ENCODE peak calls at places on chromosomes 1 and 21, in nine cellular contexts. One of them, this sample, is unnamed.

GRCh38 chr1:67018574-67018973 is 35.4 kb downstream of the SLC35D1 start:
- DNase-seq in upper lobe of right lung: no peak
- DNase-seq in body of pancreas: no peak
- DNase-seq in CD4-positive, CD25-positive, alpha-beta regulatory T cell: no peak
- DNase-seq in osteoblast: no peak
- DNase-seq in RCC 7860: no peak
- DNase-seq in HS-5: no peak
- DNase-seq in ureter: no peak
- DNase-seq in NCI-H1105: no peak
- DNase-seq in this sample: no peak

GRCh38 chr1:194535369-194535768 is 1349.0 kb upstream of the B3GALT2 start:
- DNase-seq in osteoblast: no peak
- DNase-seq in HS-5: no peak
- DNase-seq in CD4-positive, CD25-positive, alpha-beta regulatory T cell: no peak
- DNase-seq in body of pancreas: no peak
- DNase-seq in upper lobe of right lung: no peak
- DNase-seq in ureter: no peak
- DNase-seq in RCC 7860: no peak
- DNase-seq in NCI-H1105: no peak
- DNase-seq in this sample: no peak

GRCh38 chr1:201250326-201251011 is 32.8 kb upstream of the PKP1 start:
- DNase-seq in body of pancreas: no peak
- DNase-seq in HS-5: no peak
- DNase-seq in RCC 7860: no peak
- DNase-seq in ureter: no peak
- DNase-seq in osteoblast: no peak
- DNase-seq in NCI-H1105: peak
- DNase-seq in upper lobe of right lung: no peak
- DNase-seq in CD4-positive, CD25-positive, alpha-beta regulatory T cell: no peak
- DNase-seq in this sample: no peak

GRCh38 chr21:43320526-43320925 is 106.4 kb downstream of the SIK1 start:
- DNase-seq in HS-5: no peak
- DNase-seq in upper lobe of right lung: no peak
- DNase-seq in body of pancreas: no peak
- DNase-seq in ureter: no peak
- DNase-seq in NCI-H1105: no peak
- DNase-seq in osteoblast: no peak
- DNase-seq in CD4-positive, CD25-positive, alpha-beta regulatory T cell: no peak
- DNase-seq in RCC 7860: no peak
- DNase-seq in this sample: no peak

GRCh38 chr1:192133350-192133950 is 24.8 kb upstream of the RGS18 start:
- DNase-seq in osteoblast: no peak
- DNase-seq in ureter: no peak
- DNase-seq in body of pancreas: no peak
- DNase-seq in CD4-positive, CD25-positive, alpha-beta regulatory T cell: no peak
- DNase-seq in RCC 7860: peak
- DNase-seq in NCI-H1105: no peak
- DNase-seq in upper lobe of right lung: no peak
- DNase-seq in HS-5: peak
- DNase-seq in this sample: no peak

GRCh38 chr1:56135864-56136147 is 443.6 kb downstream of the PLPP3 start:
- DNase-seq in RCC 7860: no peak
- DNase-seq in HS-5: no peak
- DNase-seq in CD4-positive, CD25-positive, alpha-beta regulatory T cell: no peak
- DNase-seq in ureter: no peak
- DNase-seq in upper lobe of right lung: no peak
- DNase-seq in osteoblast: no peak
- DNase-seq in NCI-H1105: no peak
- DNase-seq in body of pancreas: no peak
- DNase-seq in this sample: no peak

GRCh38 chr1:26862781-26863676 is at the start of gene SFN:
- DNase-seq in NCI-H1105: peak
- DNase-seq in ureter: peak
- DNase-seq in HS-5: no peak
- DNase-seq in body of pancreas: peak
- DNase-seq in osteoblast: no peak
- DNase-seq in CD4-positive, CD25-positive, alpha-beta regulatory T cell: peak
- DNase-seq in upper lobe of right lung: peak
- DNase-seq in RCC 7860: peak
- DNase-seq in this sample: peak

GRCh38 chr1:46030876-46031660 is 101.4 kb downstream of the PIK3R3 start:
- DNase-seq in upper lobe of right lung: no peak
- DNase-seq in ureter: no peak
- DNase-seq in NCI-H1105: no peak
- DNase-seq in body of pancreas: no peak
- DNase-seq in CD4-positive, CD25-positive, alpha-beta regulatory T cell: no peak
- DNase-seq in RCC 7860: no peak
- DNase-seq in HS-5: no peak
- DNase-seq in osteoblast: peak
- DNase-seq in this sample: no peak

GRCh38 chr21:33412832-33413519 is 9.8 kb downstream of the IFNGR2 start:
- DNase-seq in upper lobe of right lung: no peak
- DNase-seq in body of pancreas: no peak
- DNase-seq in ureter: no peak
- DNase-seq in HS-5: no peak
- DNase-seq in RCC 7860: peak
- DNase-seq in osteoblast: peak
- DNase-seq in CD4-positive, CD25-positive, alpha-beta regulatory T cell: no peak
- DNase-seq in NCI-H1105: no peak
- DNase-seq in this sample: no peak

GRCh38 chr1:87174726-87175237 is 153.9 kb upstream of the LMO4 start:
- DNase-seq in body of pancreas: no peak
- DNase-seq in ureter: no peak
- DNase-seq in CD4-positive, CD25-positive, alpha-beta regulatory T cell: no peak
- DNase-seq in RCC 7860: no peak
- DNase-seq in NCI-H1105: no peak
- DNase-seq in osteoblast: no peak
- DNase-seq in HS-5: no peak
- DNase-seq in upper lobe of right lung: no peak
- DNase-seq in this sample: no peak

GRCh38 chr1:160993544-160993943 is 27.4 kb downstream of the F11R start:
- DNase-seq in osteoblast: no peak
- DNase-seq in ureter: no peak
- DNase-seq in CD4-positive, CD25-positive, alpha-beta regulatory T cell: no peak
- DNase-seq in NCI-H1105: peak
- DNase-seq in HS-5: peak
- DNase-seq in RCC 7860: peak
- DNase-seq in upper lobe of right lung: no peak
- DNase-seq in body of pancreas: no peak
- DNase-seq in this sample: no peak

GRCh38 chr1:115077984-115078330 is 11.3 kb downstream of the TSPAN2 start:
- DNase-seq in upper lobe of right lung: no peak
- DNase-seq in CD4-positive, CD25-positive, alpha-beta regulatory T cell: no peak
- DNase-seq in HS-5: no peak
- DNase-seq in osteoblast: no peak
- DNase-seq in NCI-H1105: no peak
- DNase-seq in body of pancreas: no peak
- DNase-seq in ureter: no peak
- DNase-seq in RCC 7860: no peak
- DNase-seq in this sample: no peak

GRCh38 chr1:232016636-232017035 is 390.0 kb downstream of the DISC1 start:
- DNase-seq in upper lobe of right lung: no peak
- DNase-seq in NCI-H1105: no peak
- DNase-seq in body of pancreas: no peak
- DNase-seq in ureter: no peak
- DNase-seq in CD4-positive, CD25-positive, alpha-beta regulatory T cell: no peak
- DNase-seq in HS-5: no peak
- DNase-seq in RCC 7860: no peak
- DNase-seq in osteoblast: no peak
- DNase-seq in this sample: no peak

GRCh38 chr1:102799496-102799895 is 308.8 kb downstream of the COL11A1 start:
- DNase-seq in ureter: no peak
- DNase-seq in CD4-positive, CD25-positive, alpha-beta regulatory T cell: no peak
- DNase-seq in body of pancreas: no peak
- DNase-seq in osteoblast: no peak
- DNase-seq in HS-5: no peak
- DNase-seq in NCI-H1105: no peak
- DNase-seq in RCC 7860: no peak
- DNase-seq in upper lobe of right lung: no peak
- DNase-seq in this sample: no peak

GRCh38 chr1:203636306-203636705 is 9.7 kb downstream of the ATP2B4 start:
- DNase-seq in RCC 7860: no peak
- DNase-seq in upper lobe of right lung: no peak
- DNase-seq in osteoblast: peak
- DNase-seq in HS-5: no peak
- DNase-seq in CD4-positive, CD25-positive, alpha-beta regulatory T cell: no peak
- DNase-seq in ureter: no peak
- DNase-seq in body of pancreas: no peak
- DNase-seq in NCI-H1105: no peak
- DNase-seq in this sample: no peak

GRCh38 chr1:223680188-223680587 is 14.7 kb upstream of the CAPN8 start:
- DNase-seq in upper lobe of right lung: no peak
- DNase-seq in CD4-positive, CD25-positive, alpha-beta regulatory T cell: no peak
- DNase-seq in osteoblast: peak
- DNase-seq in HS-5: no peak
- DNase-seq in NCI-H1105: no peak
- DNase-seq in ureter: no peak
- DNase-seq in RCC 7860: no peak
- DNase-seq in body of pancreas: no peak
- DNase-seq in this sample: no peak

GRCh38 chr1:167821969-167822685 is 91.8 kb downstream of the ADCY10 start:
- DNase-seq in CD4-positive, CD25-positive, alpha-beta regulatory T cell: no peak
- DNase-seq in osteoblast: no peak
- DNase-seq in ureter: no peak
- DNase-seq in NCI-H1105: no peak
- DNase-seq in HS-5: no peak
- DNase-seq in RCC 7860: no peak
- DNase-seq in upper lobe of right lung: no peak
- DNase-seq in body of pancreas: no peak
- DNase-seq in this sample: no peak

GRCh38 chr1:12745992-12746323 is at the start of gene CFAP107:
- DNase-seq in RCC 7860: no peak
- DNase-seq in body of pancreas: no peak
- DNase-seq in CD4-positive, CD25-positive, alpha-beta regulatory T cell: no peak
- DNase-seq in NCI-H1105: no peak
- DNase-seq in upper lobe of right lung: no peak
- DNase-seq in ureter: no peak
- DNase-seq in osteoblast: no peak
- DNase-seq in HS-5: no peak
- DNase-seq in this sample: no peak

GRCh38 chr1:149914545-149914944 is 3.1 kb downstream of the SV2A start:
- DNase-seq in body of pancreas: no peak
- DNase-seq in osteoblast: no peak
- DNase-seq in upper lobe of right lung: no peak
- DNase-seq in HS-5: no peak
- DNase-seq in NCI-H1105: no peak
- DNase-seq in RCC 7860: no peak
- DNase-seq in ureter: no peak
- DNase-seq in CD4-positive, CD25-positive, alpha-beta regulatory T cell: no peak
- DNase-seq in this sample: no peak

GRCh38 chr21:38800924-38801744 is 4.6 kb upstream of the ETS2 start:
- DNase-seq in osteoblast: no peak
- DNase-seq in body of pancreas: no peak
- DNase-seq in ureter: no peak
- DNase-seq in upper lobe of right lung: no peak
- DNase-seq in NCI-H1105: no peak
- DNase-seq in CD4-positive, CD25-positive, alpha-beta regulatory T cell: no peak
- DNase-seq in RCC 7860: peak
- DNase-seq in HS-5: no peak
- DNase-seq in this sample: no peak

GRCh38 chr1:42173155-42173933 is 8.8 kb upstream of the GUCA2A start:
- DNase-seq in ureter: peak
- DNase-seq in CD4-positive, CD25-positive, alpha-beta regulatory T cell: peak
- DNase-seq in upper lobe of right lung: peak
- DNase-seq in HS-5: no peak
- DNase-seq in body of pancreas: peak
- DNase-seq in RCC 7860: peak
- DNase-seq in osteoblast: peak
- DNase-seq in NCI-H1105: peak
- DNase-seq in this sample: no peak

GRCh38 chr1:1470626-1471388 is 758 bp upstream of the ATAD3B start:
- DNase-seq in CD4-positive, CD25-positive, alpha-beta regulatory T cell: no peak
- DNase-seq in body of pancreas: peak
- DNase-seq in upper lobe of right lung: no peak
- DNase-seq in RCC 7860: no peak
- DNase-seq in NCI-H1105: no peak
- DNase-seq in HS-5: no peak
- DNase-seq in ureter: no peak
- DNase-seq in osteoblast: peak
- DNase-seq in this sample: no peak

GRCh38 chr1:10459185-10459584 is 9.4 kb downstream of the CORT start:
- DNase-seq in body of pancreas: no peak
- DNase-seq in HS-5: peak
- DNase-seq in RCC 7860: peak
- DNase-seq in osteoblast: peak
- DNase-seq in CD4-positive, CD25-positive, alpha-beta regulatory T cell: no peak
- DNase-seq in upper lobe of right lung: no peak
- DNase-seq in NCI-H1105: no peak
- DNase-seq in ureter: no peak
- DNase-seq in this sample: no peak

GRCh38 chr1:18907021-18907913 is 4.9 kb upstream of the ALDH4A1 start:
- DNase-seq in HS-5: peak
- DNase-seq in upper lobe of right lung: peak
- DNase-seq in NCI-H1105: peak
- DNase-seq in ureter: no peak
- DNase-seq in CD4-positive, CD25-positive, alpha-beta regulatory T cell: peak
- DNase-seq in RCC 7860: peak
- DNase-seq in osteoblast: peak
- DNase-seq in body of pancreas: peak
- DNase-seq in this sample: no peak

GRCh38 chr1:246497331-246497915 is 9.7 kb downstream of the SMYD3 start:
- DNase-seq in body of pancreas: no peak
- DNase-seq in RCC 7860: peak
- DNase-seq in HS-5: peak
- DNase-seq in NCI-H1105: peak
- DNase-seq in upper lobe of right lung: no peak
- DNase-seq in osteoblast: no peak
- DNase-seq in CD4-positive, CD25-positive, alpha-beta regulatory T cell: no peak
- DNase-seq in ureter: no peak
- DNase-seq in this sample: peak

GRCh38 chr1:108585343-108585742 is 25.4 kb downstream of the EEIG2 start:
- DNase-seq in HS-5: no peak
- DNase-seq in upper lobe of right lung: no peak
- DNase-seq in NCI-H1105: no peak
- DNase-seq in osteoblast: no peak
- DNase-seq in ureter: no peak
- DNase-seq in CD4-positive, CD25-positive, alpha-beta regulatory T cell: no peak
- DNase-seq in body of pancreas: no peak
- DNase-seq in RCC 7860: no peak
- DNase-seq in this sample: no peak

GRCh38 chr1:89697397-89697796 is 64.5 kb downstream of the LRRC8C start:
- DNase-seq in NCI-H1105: no peak
- DNase-seq in RCC 7860: no peak
- DNase-seq in HS-5: no peak
- DNase-seq in ureter: no peak
- DNase-seq in CD4-positive, CD25-positive, alpha-beta regulatory T cell: no peak
- DNase-seq in body of pancreas: no peak
- DNase-seq in osteoblast: no peak
- DNase-seq in upper lobe of right lung: no peak
- DNase-seq in this sample: no peak

GRCh38 chr1:33872275-33872674 is 8.4 kb downstream of the HMGB4 start:
- DNase-seq in CD4-positive, CD25-positive, alpha-beta regulatory T cell: no peak
- DNase-seq in osteoblast: no peak
- DNase-seq in HS-5: no peak
- DNase-seq in body of pancreas: no peak
- DNase-seq in RCC 7860: no peak
- DNase-seq in NCI-H1105: no peak
- DNase-seq in ureter: no peak
- DNase-seq in upper lobe of right lung: no peak
- DNase-seq in this sample: no peak

GRCh38 chr1:233732206-233732605 is 118.3 kb downstream of the KCNK1 start:
- DNase-seq in ureter: no peak
- DNase-seq in HS-5: no peak
- DNase-seq in upper lobe of right lung: no peak
- DNase-seq in CD4-positive, CD25-positive, alpha-beta regulatory T cell: no peak
- DNase-seq in body of pancreas: no peak
- DNase-seq in NCI-H1105: no peak
- DNase-seq in osteoblast: no peak
- DNase-seq in RCC 7860: no peak
- DNase-seq in this sample: no peak

GRCh38 chr1:201916649-201917249 is 28.1 kb downstream of the SHISA4 start:
- DNase-seq in upper lobe of right lung: no peak
- DNase-seq in NCI-H1105: peak
- DNase-seq in CD4-positive, CD25-positive, alpha-beta regulatory T cell: no peak
- DNase-seq in RCC 7860: peak
- DNase-seq in HS-5: peak
- DNase-seq in osteoblast: peak
- DNase-seq in ureter: peak
- DNase-seq in body of pancreas: peak
- DNase-seq in this sample: no peak

GRCh38 chr21:42796327-42797062 is 82.8 kb downstream of the WDR4 start:
- DNase-seq in upper lobe of right lung: no peak
- DNase-seq in ureter: no peak
- DNase-seq in osteoblast: peak
- DNase-seq in NCI-H1105: no peak
- DNase-seq in RCC 7860: no peak
- DNase-seq in CD4-positive, CD25-positive, alpha-beta regulatory T cell: no peak
- DNase-seq in HS-5: no peak
- DNase-seq in body of pancreas: no peak
- DNase-seq in this sample: no peak

This sample was measured in NCI-H1436 treated with DMSO at 0.1 percent for 48 hours.